ENCODE peak calls at places on chromosomes 4 and X, in seven cellular contexts. U is mesendoderm; K is ovary; D is heart right ventricle; H is body of pancreas; I is psoas muscle; G is naive thymus-derived CD4-positive, alpha-beta T cell. C is an unnamed sample.

GRCh38 chrX:139642241-139642927 is 65.6 kb downstream of the MCF2 start:
- DNase-seq in U (peak), K (no peak), D (no peak), H (no peak), I (no peak), G (no peak), C (no peak)

GRCh38 chr4:89752932-89753598 is 83.9 kb downstream of the SNCA start:
- DNase-seq in U (peak), K (peak), D (no peak), H (no peak), I (no peak), G (no peak), C (peak)

GRCh38 chrX:154717824-154718223 is 33.1 kb downstream of the GAB3 start:
- DNase-seq in U (no peak), K (no peak), D (no peak), H (peak), I (no peak), G (peak), C (no peak)

GRCh38 chr4:122602277-122603142 is 18.4 kb downstream of the IL21 start:
- DNase-seq in U (peak), K (no peak), D (no peak), H (no peak), I (no peak), G (peak), C (peak)

GRCh38 chr4:165418116-165418515 is 39.3 kb downstream of the CPE start:
- DNase-seq in U (no peak), K (no peak), D (no peak), H (no peak), I (no peak), G (no peak), C (no peak)

GRCh38 chrX:10989386-10989785 is 121.7 kb upstream of the HCCS start:
- DNase-seq in U (peak), K (no peak), D (no peak), H (no peak), I (no peak), G (no peak), C (no peak)

GRCh38 chr4:111943796-111944203 is 201.5 kb upstream of the FAM241A start:
- DNase-seq in U (peak), K (no peak), D (no peak), H (peak), I (no peak), G (no peak), C (peak)

GRCh38 chr4:186335793-186336192 is 69.8 kb downstream of the F11 start:
- DNase-seq in U (no peak), K (no peak), D (no peak), H (no peak), I (no peak), G (no peak), C (no peak)

GRCh38 chr4:179582164-179582563 is 2139.9 kb upstream of the AGA start:
- DNase-seq in U (no peak), K (no peak), D (no peak), H (no peak), I (no peak), G (no peak), C (no peak)

GRCh38 chr4:102503831-102504786 is 3.0 kb downstream of the NFKB1 start:
- DNase-seq in U (no peak), K (no peak), D (no peak), H (no peak), I (no peak), G (peak), C (no peak)

GRCh38 chr4:152206185-152206584 is 329.7 kb downstream of the FBXW7 start:
- DNase-seq in U (peak), K (no peak), D (no peak), H (no peak), I (no peak), G (no peak), C (no peak)

GRCh38 chr4:74503580-74503979 is 58.6 kb downstream of the AREG start:
- DNase-seq in U (no peak), K (no peak), D (no peak), H (no peak), I (no peak), G (no peak), C (peak)

GRCh38 chr4:159673221-159673620 is 570.3 kb downstream of the RAPGEF2 start:
- DNase-seq in U (no peak), K (no peak), D (no peak), H (no peak), I (no peak), G (no peak), C (no peak)

GRCh38 chr4:52892880-52893279 is 30.8 kb downstream of the RASL11B start:
- DNase-seq in U (no peak), K (no peak), D (no peak), H (no peak), I (no peak), G (no peak), C (no peak)

GRCh38 chr4:11469900-11470708 is 41.4 kb upstream of the HS3ST1 start:
- DNase-seq in U (no peak), K (no peak), D (no peak), H (no peak), I (no peak), G (no peak), C (no peak)

GRCh38 chr4:14877246-14878220 is 124.7 kb upstream of the CPEB2 start:
- DNase-seq in U (no peak), K (no peak), D (peak), H (no peak), I (no peak), G (peak), C (no peak)

GRCh38 chr4:6229095-6229494 is 28.7 kb upstream of the JAKMIP1 start:
- DNase-seq in U (no peak), K (no peak), D (peak), H (no peak), I (no peak), G (no peak), C (no peak)

GRCh38 chrX:72018277-72019112 is 107.8 kb downstream of the NHSL2 start:
- DNase-seq in U (peak), K (peak), D (peak), H (peak), I (peak), G (peak), C (peak)

GRCh38 chrX:23952984-23953907 is 45.4 kb downstream of the CXorf58 start:
- DNase-seq in U (peak), K (no peak), D (no peak), H (no peak), I (no peak), G (peak), C (no peak)

GRCh38 chrX:129813662-129814061 is 30.0 kb downstream of the ZDHHC9 start:
- DNase-seq in U (no peak), K (no peak), D (no peak), H (no peak), I (no peak), G (no peak), C (no peak)

GRCh38 chrX:129808163-129808828 is 28.5 kb downstream of the SASH3 start:
- DNase-seq in U (no peak), K (no peak), D (no peak), H (no peak), I (no peak), G (no peak), C (no peak)

GRCh38 chrX:129808829-129809745 is 29.3 kb downstream of the SASH3 start:
- DNase-seq in U (no peak), K (no peak), D (no peak), H (no peak), I (no peak), G (no peak), C (no peak)
- H3K4me3 ChIP-seq in U (no peak), K (no peak), D (no peak), H (no peak), I (no peak), G (no peak), C (no peak)

GRCh38 chrX:68098431-68098830 is 334.9 kb downstream of the OPHN1 start:
- DNase-seq in U (no peak), K (no peak), D (no peak), H (no peak), I (no peak), G (no peak), C (no peak)
- H3K4me3 ChIP-seq in U (no peak), K (no peak), D (no peak), H (no peak), I (no peak), G (no peak), C (no peak)

DNA sequence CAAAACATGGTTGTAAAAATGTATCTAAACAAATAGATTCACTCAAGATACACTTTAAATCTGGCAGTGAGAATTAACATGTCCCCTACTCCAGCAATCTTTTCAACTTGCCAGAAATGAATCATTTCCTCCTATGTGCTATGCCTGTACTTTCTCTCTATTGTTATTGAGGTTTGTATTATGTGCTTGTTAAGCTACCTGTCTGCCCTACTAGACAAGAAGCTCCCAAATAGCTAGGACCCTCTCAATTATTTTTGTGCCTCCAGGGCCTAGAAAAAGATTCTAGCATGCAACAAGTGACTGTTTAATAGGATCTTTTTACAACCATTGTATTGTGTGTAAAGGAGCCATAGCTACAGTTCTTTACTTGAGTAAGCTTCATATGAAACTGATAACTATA is 3.5 kb upstream of the SAP30 start:
- DNase-seq in U (no peak), K (no peak), D (no peak), H (no peak), I (no peak), G (no peak), C (peak)
- H3K4me3 ChIP-seq in U (no peak), K (no peak), D (no peak), H (no peak), I (no peak), G (no peak), C (no peak)

DNA sequence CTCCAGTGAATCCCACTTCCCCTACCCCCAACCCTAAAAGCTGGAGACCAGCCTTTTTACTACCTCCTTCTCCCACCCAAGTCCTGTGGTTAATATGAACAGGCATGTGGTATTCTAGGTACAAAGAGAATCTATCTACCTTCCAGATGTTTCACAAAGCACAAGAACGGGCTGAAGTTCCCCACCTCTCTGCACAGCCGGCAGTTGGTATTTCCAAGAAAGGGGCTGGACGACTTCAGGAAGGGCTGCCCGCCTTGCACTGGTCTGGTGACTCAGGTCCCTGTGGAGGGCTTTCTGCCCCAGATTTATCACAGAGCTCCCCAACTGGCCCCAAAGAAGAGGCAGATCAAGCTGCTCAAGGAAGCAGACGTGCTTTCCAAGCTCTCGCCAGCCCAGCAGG is 4.5 kb downstream of the FAM47E start:
- DNase-seq in U (no peak), K (no peak), D (no peak), H (no peak), I (no peak), G (no peak), C (no peak)
- H3K4me3 ChIP-seq in U (no peak), K (no peak), D (no peak), H (no peak), I (no peak), G (no peak), C (no peak)

DNA sequence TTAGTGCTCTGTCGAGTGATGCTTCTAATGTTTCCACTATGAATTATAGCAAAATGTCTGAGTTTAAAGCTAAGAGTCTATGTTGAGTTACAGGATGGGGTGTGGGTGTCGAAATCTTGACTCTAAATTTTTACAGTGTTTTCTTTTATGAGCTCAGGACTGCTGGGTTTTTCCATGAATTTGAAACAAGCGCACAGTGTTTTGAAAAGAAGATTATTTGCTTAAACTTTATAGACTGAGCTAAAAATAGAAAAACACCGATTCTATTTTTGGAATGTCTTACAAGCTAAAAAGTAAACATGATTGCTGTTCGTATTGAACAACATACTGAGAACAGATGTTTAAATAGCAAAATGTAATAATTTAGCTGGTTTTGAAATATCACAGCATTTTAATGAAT is 7.6 kb downstream of the PTTG2 start:
- DNase-seq in U (no peak), K (no peak), D (no peak), H (no peak), I (no peak), G (no peak), C (peak)
- H3K4me3 ChIP-seq in U (no peak), K (no peak), D (no peak), H (no peak), I (peak), G (no peak), C (no peak)

GRCh38 chrX:129930941-129931410 is 25.0 kb downstream of the UTP14A start:
- DNase-seq in U (no peak), K (no peak), D (no peak), H (no peak), I (no peak), G (no peak), C (no peak)
- H3K4me3 ChIP-seq in U (peak), K (peak), D (peak), H (no peak), I (peak), G (peak), C (peak)

GRCh38 chrX:53333853-53334252 is 52.5 kb upstream of the IQSEC2 start:
- DNase-seq in U (no peak), K (no peak), D (no peak), H (no peak), I (no peak), G (no peak), C (no peak)

GRCh38 chrX:53332204-53332603 is 50.8 kb upstream of the IQSEC2 start:
- DNase-seq in U (no peak), K (no peak), D (no peak), H (no peak), I (no peak), G (no peak), C (no peak)

GRCh38 chrX:53324803-53325202 is 43.4 kb upstream of the IQSEC2 start:
- DNase-seq in U (no peak), K (no peak), D (no peak), H (no peak), I (no peak), G (no peak), C (no peak)

DNA sequence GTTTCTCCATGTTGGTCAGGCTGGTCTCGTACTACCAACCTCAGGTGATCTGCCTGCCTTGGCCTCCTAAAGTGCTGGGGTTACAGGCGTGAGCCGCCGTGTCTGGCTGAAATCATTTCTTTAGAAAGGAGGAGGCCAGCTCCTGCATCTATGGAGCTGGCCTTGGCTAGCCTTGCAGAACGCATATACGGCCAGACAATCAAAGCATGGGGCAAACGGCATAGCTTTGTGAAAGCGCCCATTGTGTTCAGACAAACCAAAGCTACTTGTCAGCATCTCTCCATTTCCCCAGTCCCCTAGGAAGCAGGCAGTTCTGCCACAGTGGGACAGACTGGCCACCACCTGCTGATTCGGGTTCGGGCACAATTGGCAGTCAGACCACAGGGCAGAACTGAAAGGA is 48.9 kb upstream of the IQSEC2 start:
- DNase-seq in U (no peak), K (no peak), D (no peak), H (no peak), I (no peak), G (no peak), C (no peak)
- H3K4me3 ChIP-seq in U (no peak), K (no peak), D (no peak), H (no peak), I (no peak), G (no peak), C (no peak)

GRCh38 chrX:151973851-151974335 is 583 bp downstream of the GABRE start:
- DNase-seq in U (peak), K (no peak), D (peak), H (peak), I (peak), G (no peak), C (peak)
- H3K4me3 ChIP-seq in U (no peak), K (peak), D (peak), H (no peak), I (peak), G (no peak), C (peak)